ENCODE peak calls at places on chromosomes 5 and 9, in seven cellular contexts. Z, T, E, A, Q, P and I are unnamed samples.

GRCh38 chr9:7567687-7568086 is 231.9 kb downstream of the DMAC1 start:
- DNase-seq in Z (no peak), T (no peak), E (no peak), A (no peak), Q (no peak), P (no peak), I (no peak)

GRCh38 chr5:104111622-104112021 is 549.0 kb upstream of the NUDT12 start:
- DNase-seq in Z (no peak), T (no peak), E (no peak), A (no peak), Q (no peak), P (no peak), I (no peak)

GRCh38 chr9:128020692-128021091 is 39.9 kb upstream of the EEIG1 start:
- DNase-seq in Z (no peak), T (no peak), E (no peak), A (no peak), Q (no peak), P (no peak), I (no peak)

GRCh38 chr5:172616730-172617129 is 24.3 kb upstream of the NEURL1B start:
- DNase-seq in Z (peak; percentile 40), T (no peak), E (no peak), A (no peak), Q (peak; percentile 82), P (peak; percentile 65), I (no peak)

GRCh38 chr9:124960409-124960752 is 19.5 kb upstream of the GOLGA1 start:
- DNase-seq in Z (no peak), T (no peak), E (no peak), A (no peak), Q (no peak), P (no peak), I (no peak)

GRCh38 chr9:135816179-135816970 is 91.0 kb downstream of the CAMSAP1 start:
- DNase-seq in Z (no peak), T (no peak), E (no peak), A (no peak), Q (no peak), P (no peak), I (peak; percentile 50)

GRCh38 chr9:131747352-131747751 is 7.5 kb upstream of the RAPGEF1 start:
- DNase-seq in Z (no peak), T (no peak), E (peak; percentile 61), A (no peak), Q (no peak), P (no peak), I (no peak)

GRCh38 chr9:137301086-137301947 is 754 bp downstream of the NRARP start:
- DNase-seq in Z (no peak), T (no peak), E (peak; percentile 91), A (no peak), Q (peak; percentile 27), P (no peak), I (peak; percentile 77)

GRCh38 chr5:28766565-28767158 is 1728.3 kb upstream of the CDH9 start:
- DNase-seq in Z (no peak), T (no peak), E (peak; percentile 51), A (no peak), Q (no peak), P (no peak), I (no peak)

GRCh38 chr5:164091836-164092235 is 586.4 kb downstream of the MAT2B start:
- DNase-seq in Z (no peak), T (no peak), E (no peak), A (no peak), Q (no peak), P (no peak), I (no peak)

GRCh38 chr5:128441923-128442322 is 96.1 kb downstream of the FBN2 start:
- DNase-seq in Z (no peak), T (no peak), E (peak; percentile 17), A (no peak), Q (no peak), P (no peak), I (no peak)

GRCh38 chr5:158921441-158922262 is 178.1 kb downstream of the EBF1 start:
- DNase-seq in Z (no peak), T (no peak), E (no peak), A (no peak), Q (no peak), P (no peak), I (no peak)

GRCh38 chr5:81533629-81534480 is 139.9 kb upstream of the ACOT12 start:
- DNase-seq in Z (no peak), T (no peak), E (no peak), A (no peak), Q (no peak), P (no peak), I (no peak)

GRCh38 chr9:71681708-71682268 is 86.5 kb downstream of the CEMIP2 start:
- DNase-seq in Z (no peak), T (no peak), E (no peak), A (no peak), Q (no peak), P (peak; percentile 22), I (no peak)

GRCh38 chr9:33718987-33719386 is 76.4 kb upstream of the PRSS3 start:
- DNase-seq in Z (no peak), T (peak; percentile 59), E (no peak), A (no peak), Q (no peak), P (no peak), I (peak; percentile 66)

GRCh38 chr5:109410389-109411174 is 808 bp upstream of the PJA2 start:
- DNase-seq in Z (peak; percentile 58), T (peak; percentile 81), E (peak; percentile 92), A (peak; percentile 32), Q (peak; percentile 75), P (peak; percentile 85), I (peak; percentile 87)

GRCh38 chr5:24110019-24110615 is 534.7 kb downstream of the CDH10 start:
- DNase-seq in Z (no peak), T (no peak), E (peak; percentile 31), A (no peak), Q (no peak), P (no peak), I (no peak)
- TF ChIP-seq CTCF in Z (peak; percentile 44), T (no peak), E (peak; percentile 74), A (no peak), Q (no peak), P (no peak), I (peak; percentile 26)

DNA sequence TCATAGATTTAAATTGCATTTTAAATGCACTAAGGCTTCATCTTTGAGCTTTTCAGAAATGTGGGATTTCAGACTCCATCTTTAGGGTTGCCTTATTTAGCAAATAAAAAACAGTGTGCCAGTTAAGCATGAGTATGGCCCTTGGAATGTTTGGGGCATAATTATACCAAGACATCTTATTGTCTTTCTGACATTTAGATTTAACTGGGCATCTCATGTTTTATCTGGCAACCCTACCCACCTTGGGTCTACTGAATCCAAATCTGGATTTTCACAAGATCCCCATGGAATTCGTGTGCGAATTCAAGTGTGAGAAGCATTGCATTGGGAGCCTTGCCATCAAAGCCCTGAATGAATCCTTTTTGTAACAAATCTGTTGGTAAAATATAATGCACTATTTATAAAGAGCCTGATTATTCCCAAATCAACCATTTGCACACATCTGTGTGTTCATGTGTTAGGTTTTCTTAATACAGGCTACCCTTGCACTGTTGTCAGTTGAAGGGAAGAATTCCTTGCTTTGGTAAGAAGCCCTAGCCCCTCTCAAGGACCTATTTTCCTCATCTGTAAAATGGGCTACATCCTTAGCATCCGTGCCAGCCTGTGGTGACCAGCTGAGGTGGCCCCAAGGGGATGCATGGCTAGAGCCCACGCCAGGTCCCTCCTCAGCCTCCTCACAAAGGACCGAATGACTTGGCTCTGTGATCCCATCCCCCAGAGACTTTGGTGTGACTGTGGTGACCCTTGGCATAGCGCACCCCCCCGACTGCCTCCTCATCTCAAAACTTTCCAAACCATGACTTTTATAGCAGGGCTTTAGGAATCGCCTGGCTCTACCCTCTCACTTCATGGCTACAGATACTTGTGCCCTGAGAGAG is 8.1 kb downstream of the GSN start:
- DNase-seq in Z (no peak), T (no peak), E (no peak), A (no peak), Q (no peak), P (no peak), I (no peak)
- H3K27ac ChIP-seq in Z (peak overlapping the region; percentile 77), T (peak overlapping the region; percentile 92), E (no peak overlapping the region), A (no peak overlapping the region), Q (no peak overlapping the region), P (peak overlapping the region; percentile 100), I (no peak overlapping the region)

DNA sequence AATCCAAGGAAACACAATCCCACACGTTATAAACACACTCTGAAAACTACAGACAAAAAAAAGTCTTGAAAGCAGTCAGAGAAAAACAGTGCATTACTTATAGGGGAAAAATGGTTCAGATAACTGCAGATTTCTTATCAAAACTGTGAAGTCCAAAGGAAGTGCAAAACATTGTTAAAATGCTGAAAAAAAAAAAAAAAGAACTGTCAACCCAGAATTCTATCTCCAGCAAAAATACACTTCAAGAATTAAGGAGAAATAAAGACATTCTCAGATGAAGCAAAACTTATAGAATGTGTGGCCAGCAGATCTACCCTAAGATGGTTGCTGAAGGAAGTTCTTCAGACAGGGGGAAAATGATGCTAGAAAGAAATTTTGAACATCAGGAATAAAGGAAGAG is 40.4 kb downstream of the ADAMTS2 start:
- DNase-seq in Z (no peak), T (no peak), E (no peak), A (no peak), Q (no peak), P (no peak), I (no peak)
- TF ChIP-seq CTCF in Z (no peak), T (no peak), E (no peak), A (no peak), Q (no peak), P (no peak), I (no peak)

GRCh38 chr9:91192785-91193657 is 168.7 kb downstream of the AUH start:
- DNase-seq in Z (no peak), T (peak; percentile 93), E (peak; percentile 67), A (peak; percentile 31), Q (peak; percentile 87), P (peak; percentile 94), I (peak; percentile 85)

GRCh38 chr9:91192379-91192775 is 169.3 kb downstream of the AUH start:
- DNase-seq in Z (no peak), T (no peak), E (no peak), A (no peak), Q (peak; percentile 50), P (no peak), I (no peak)

GRCh38 chr9:91190062-91190461 is 171.7 kb downstream of the AUH start:
- DNase-seq in Z (no peak), T (no peak), E (no peak), A (no peak), Q (no peak), P (no peak), I (no peak)

GRCh38 chr9:91193658-91194391 is 167.9 kb downstream of the AUH start:
- DNase-seq in Z (peak; percentile 76), T (peak; percentile 85), E (peak; percentile 92), A (peak; percentile 41), Q (peak; percentile 88), P (peak; percentile 87), I (peak; percentile 94)

DNA sequence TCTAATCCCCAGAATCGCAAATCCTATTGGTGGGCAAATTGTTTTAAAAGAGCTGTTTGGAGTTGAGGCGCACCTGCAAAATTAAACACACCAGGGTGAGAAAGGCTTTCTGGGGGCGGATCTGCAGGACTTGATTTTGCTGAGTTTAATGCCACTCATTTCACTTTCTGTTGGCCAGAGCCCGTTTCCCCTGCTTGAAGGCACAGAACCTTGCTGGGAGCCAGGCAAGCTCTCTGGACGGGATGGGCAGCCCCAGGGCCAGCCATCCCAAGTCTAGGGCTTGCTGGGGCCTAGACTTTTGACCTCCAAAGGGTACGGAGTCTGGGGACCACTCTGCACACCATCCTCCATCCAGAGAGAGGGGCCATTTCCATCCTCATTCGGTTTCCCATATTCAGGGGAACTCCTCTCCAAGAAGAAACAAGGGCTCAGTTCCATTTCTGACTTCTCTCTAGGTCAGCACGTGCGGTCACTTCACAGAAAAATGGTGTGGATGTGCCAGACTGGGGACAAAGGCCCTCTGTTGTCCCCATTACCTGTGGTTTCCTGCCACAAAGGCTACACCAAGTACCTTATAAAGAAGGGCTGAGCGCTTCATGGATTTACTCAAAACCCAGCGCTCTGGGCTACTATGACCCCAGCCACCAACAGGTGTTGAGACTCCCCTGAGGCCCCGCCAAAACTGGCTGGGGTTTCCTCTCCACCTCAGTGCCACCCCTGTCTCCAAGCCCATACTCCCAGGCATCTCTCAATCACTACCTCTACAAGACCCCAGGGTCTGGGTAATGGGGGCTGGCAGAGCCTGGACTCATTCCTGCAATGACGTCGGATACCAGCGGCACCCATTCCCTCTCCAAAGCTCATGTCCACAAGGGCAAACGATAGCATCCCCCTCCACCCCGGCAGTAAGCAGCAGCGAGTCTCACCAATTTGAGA is 170.0 kb downstream of the AUH start:
- DNase-seq in Z (no peak), T (no peak), E (no peak), A (no peak), Q (no peak), P (no peak), I (no peak)
- H3K27ac ChIP-seq in Z (peak overlapping the region; percentile 96), T (peak overlapping the region; percentile 98), E (no peak overlapping the region), A (no peak overlapping the region), Q (peak overlapping the region; percentile 97), P (peak overlapping the region; percentile 100), I (peak overlapping the region; percentile 98)